ENCODE peak calls at places on chromosomes 6 and 20, in nine cellular contexts. S is stomach, O is breast epithelium, B is ovary, Y is HepG2, A is upper lobe of left lung, M is A549, K is tibial nerve, Z is H54. R is an unnamed sample.

GRCh38 chr20:31517373-31517772 is 3.1 kb downstream of the HM13 start:
- DNase-seq in Z (peak), Y (peak), K (peak), M (peak), S (peak), O (no peak), B (no peak), A (peak), R (peak)

GRCh38 chr20:8807480-8808179 is 261.3 kb upstream of the PLCB4 start:
- DNase-seq in S (no peak), Z (no peak), B (no peak), A (no peak), Y (no peak), O (no peak), K (no peak), M (no peak), R (no peak)

GRCh38 chr6:135022050-135022697 is 32.4 kb downstream of the HBS1L start:
- DNase-seq in Z (no peak), O (no peak), A (no peak), Y (no peak), K (no peak), M (no peak), B (no peak), S (no peak), R (no peak)

GRCh38 chr6:163408352-163408991 is 6.0 kb upstream of the QKI start:
- DNase-seq in B (no peak), Z (no peak), Y (peak), S (no peak), K (no peak), M (peak), A (no peak), O (no peak), R (no peak)

GRCh38 chr20:48928832-48929725 is 7.6 kb downstream of the ARFGEF2 start:
- DNase-seq in K (no peak), O (no peak), M (no peak), B (no peak), Y (no peak), S (no peak), Z (no peak), A (no peak), R (no peak)

GRCh38 chr6:132843316-132844040 is 29.1 kb downstream of the RPS12 start:
- DNase-seq in S (no peak), O (no peak), Y (peak), A (no peak), Z (no peak), M (no peak), B (no peak), K (no peak), R (no peak)

GRCh38 chr6:127738423-127738822 is 161.4 kb downstream of the C6orf58 start:
- DNase-seq in S (no peak), Y (peak), B (no peak), Z (no peak), K (no peak), A (no peak), O (no peak), M (no peak), R (no peak)

GRCh38 chr20:19815553-19815991 is 57.5 kb downstream of the RIN2 start:
- DNase-seq in B (peak), O (no peak), M (peak), K (peak), Z (peak), Y (peak), A (peak), S (no peak), R (no peak)

GRCh38 chr20:10579942-10580341 is 93.9 kb downstream of the JAG1 start:
- DNase-seq in M (no peak), B (no peak), S (no peak), A (no peak), Y (no peak), O (no peak), Z (no peak), K (no peak), R (no peak)

GRCh38 chr6:14709066-14709670 is 536.7 kb upstream of the JARID2 start:
- DNase-seq in A (no peak), B (no peak), M (no peak), Y (no peak), Z (no peak), O (no peak), K (no peak), S (no peak), R (peak)

GRCh38 chr6:146357578-146358340 is 185.9 kb upstream of the RAB32 start:
- DNase-seq in A (no peak), Y (no peak), B (no peak), S (no peak), O (no peak), Z (peak), K (no peak), M (peak), R (no peak)

GRCh38 chr6:152462716-152463115 is 174.4 kb downstream of the SYNE1 start:
- DNase-seq in B (no peak), O (no peak), Y (no peak), Z (no peak), S (no peak), M (no peak), A (no peak), K (no peak), R (no peak)

GRCh38 chr6:85669735-85670194 is 27.1 kb upstream of the SYNCRIP start:
- DNase-seq in Z (peak), K (no peak), S (no peak), A (no peak), M (no peak), O (no peak), Y (no peak), B (no peak), R (no peak)

GRCh38 chr20:59291740-59292139 is 8.7 kb upstream of the EDN3 start:
- DNase-seq in A (no peak), Z (no peak), K (no peak), M (no peak), O (no peak), B (no peak), S (no peak), Y (no peak), R (no peak)

GRCh38 chr6:110044093-110044492 is 66.0 kb downstream of the GPR6 start:
- DNase-seq in O (no peak), Z (no peak), K (no peak), Y (no peak), S (no peak), B (no peak), A (no peak), M (no peak), R (no peak)

GRCh38 chr6:9623985-9624384 is 790.9 kb downstream of the TFAP2A start:
- DNase-seq in A (no peak), K (no peak), O (no peak), S (no peak), Y (no peak), M (no peak), B (no peak), Z (no peak), R (no peak)

GRCh38 chr6:82248233-82248735 is 740 bp upstream of the IBTK start:
- DNase-seq in M (peak), B (no peak), Z (peak), K (no peak), A (peak), S (peak), O (no peak), Y (peak), R (no peak)

GRCh38 chr20:64146301-64146935 is 17.8 kb upstream of the MYT1 start:
- DNase-seq in S (no peak), M (no peak), B (no peak), K (no peak), A (peak), O (no peak), Z (no peak), Y (no peak), R (no peak)

GRCh38 chr20:6818033-6818808 is 50.7 kb downstream of the BMP2 start:
- DNase-seq in S (no peak), Y (no peak), Z (no peak), M (no peak), B (no peak), A (no peak), K (no peak), O (no peak), R (no peak)

GRCh38 chr6:121830759-121831158 is 395.3 kb downstream of the GJA1 start:
- DNase-seq in S (no peak), Z (no peak), O (no peak), M (no peak), Y (no peak), A (no peak), K (no peak), B (no peak), R (no peak)

GRCh38 chr20:8131598-8132014 is 460 bp upstream of the PLCB1 start:
- DNase-seq in M (no peak), Z (no peak), Y (no peak), S (no peak), A (no peak), O (no peak), B (no peak), K (no peak), R (no peak)

GRCh38 chr20:36070451-36070850 is 84.1 kb upstream of the EPB41L1 start:
- DNase-seq in M (no peak), B (no peak), O (peak), S (no peak), K (no peak), Y (peak), Z (no peak), A (no peak), R (no peak)

GRCh38 chr6:113796040-113796439 is 61.1 kb upstream of the MARCKS start:
- DNase-seq in O (no peak), B (no peak), Y (no peak), A (no peak), Z (no peak), K (no peak), M (no peak), S (no peak), R (no peak)
- TF ChIP-seq POLR2A in O (no peak), B (no peak), Y (no peak), A (no peak), Z (no peak), K (no peak), M (no peak), S (no peak), R (no peak)

GRCh38 chr6:37680668-37681067 is 17.0 kb downstream of the MDGA1 start:
- DNase-seq in B (no peak), K (no peak), S (no peak), M (no peak), Z (no peak), Y (no peak), O (no peak), A (no peak), R (no peak)

GRCh38 chr6:37676071-37676470 is 21.6 kb downstream of the MDGA1 start:
- DNase-seq in A (no peak), Z (no peak), B (no peak), M (no peak), S (no peak), K (no peak), Y (no peak), O (no peak), R (no peak)

GRCh38 chr6:37678078-37678846 is 19.4 kb downstream of the MDGA1 start:
- DNase-seq in Y (no peak), Z (no peak), M (no peak), O (no peak), S (no peak), B (no peak), A (no peak), K (no peak), R (no peak)

GRCh38 chr6:37675606-37676005 is 22.1 kb downstream of the MDGA1 start:
- DNase-seq in S (no peak), M (no peak), O (no peak), Z (no peak), Y (no peak), B (no peak), A (no peak), K (no peak), R (no peak)

GRCh38 chr6:37679539-37680476 is 17.9 kb downstream of the MDGA1 start:
- DNase-seq in Z (no peak), B (no peak), A (no peak), K (no peak), M (no peak), S (no peak), O (no peak), Y (no peak), R (no peak)
- TF ChIP-seq POLR2A in Z (no peak), B (no peak), A (no peak), K (no peak), M (no peak), S (no peak), O (no peak), Y (no peak), R (no peak)

DNA sequence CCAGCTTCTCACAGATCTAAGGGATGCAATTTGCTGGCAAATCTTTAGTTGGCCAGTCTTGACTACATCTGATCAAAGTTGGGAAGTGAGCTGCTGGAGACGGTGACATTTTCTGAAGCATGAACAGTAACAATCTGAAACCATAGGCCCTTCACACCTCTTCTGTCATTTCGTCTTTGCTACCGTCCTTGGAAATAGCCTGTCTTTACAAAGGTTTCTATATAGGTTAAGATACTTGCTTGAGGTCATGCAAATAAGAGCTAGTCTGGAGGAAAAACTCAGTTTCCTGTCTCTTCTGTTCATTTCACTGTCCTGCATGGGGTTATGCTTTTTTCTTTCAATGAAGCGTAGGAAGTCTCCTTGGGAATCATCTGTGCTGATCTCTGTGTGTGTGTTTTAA is 55.6 kb downstream of the CARMIL1 start:
- DNase-seq in K (no peak), S (no peak), B (no peak), O (no peak), Y (no peak), A (no peak), Z (no peak), M (no peak), R (no peak)
- TF ChIP-seq POLR2A in K (no peak), S (no peak), B (no peak), O (no peak), Y (no peak), A (no peak), Z (no peak), M (no peak), R (no peak)

DNA sequence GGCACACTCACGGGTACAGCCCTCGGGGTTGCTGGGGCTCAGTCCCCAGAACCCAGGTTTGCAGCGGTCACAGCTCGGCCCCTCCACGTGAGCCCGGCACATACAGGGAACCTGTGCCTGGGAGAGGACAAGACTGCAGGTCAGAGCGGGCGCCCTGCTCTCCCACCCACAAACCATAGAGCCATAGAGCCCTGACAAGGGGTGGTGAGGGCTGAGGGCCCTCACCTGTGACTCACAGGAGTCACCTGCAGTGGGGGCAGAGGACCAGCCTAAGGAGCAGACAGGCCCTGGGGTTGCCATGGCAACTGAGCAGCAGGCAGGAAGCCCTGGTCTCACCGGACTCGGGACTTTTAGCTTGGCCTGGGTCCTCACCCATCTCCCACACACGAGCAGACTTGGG is 30.8 kb downstream of the LAMA5 start:
- DNase-seq in Z (no peak), B (no peak), M (no peak), O (no peak), A (no peak), K (no peak), Y (no peak), S (no peak), R (no peak)
- TF ChIP-seq POLR2A in Z (no peak), B (no peak), M (no peak), O (no peak), A (no peak), K (no peak), Y (no peak), S (no peak), R (no peak)

GRCh38 chr6:31354248-31354647 is 2.7 kb downstream of the HLA-B start:
- DNase-seq in O (no peak), S (no peak), Y (no peak), B (no peak), Z (no peak), A (no peak), M (no peak), K (no peak), R (no peak)
- TF ChIP-seq POLR2A in O (no peak), S (no peak), Y (no peak), B (no peak), Z (no peak), A (no peak), M (no peak), K (no peak), R (no peak)

R was measured in erythroblast.